ENCODE peak calls at places on chromosomes 3 and 15, in nine cellular contexts. H is pancreas; V is foreskin fibroblast; P is H54; G is spleen; F is trophoblast cell; W is amygdala; K is stimulated activated CD8-positive, alpha-beta memory T cell treated with anti-CD3 and anti-CD28 coated beads, Interleukin-7, amount 100 ng/mL, for 48 hours; C is T-helper 17 cell. B is an unnamed sample.

GRCh38 chr3:5217824-5218595 is 30.5 kb downstream of the EDEM1 start:
- DNase-seq in H (no peak), V (no peak), P (no peak), G (no peak), F (no peak), W (no peak), K (no peak), C (no peak), B (no peak)

GRCh38 chr3:117439812-117440211 is 730.2 kb downstream of the TUSC7 start:
- DNase-seq in H (no peak), V (peak), P (no peak), G (no peak), F (peak), W (no peak), K (no peak), C (no peak), B (no peak)

GRCh38 chr3:196274585-196274984 is 12.9 kb downstream of the PCYT1A start:
- DNase-seq in H (no peak), V (no peak), P (no peak), G (no peak), F (peak), W (no peak), K (no peak), C (peak), B (peak)

GRCh38 chr3:186171528-186171927 is 62.6 kb upstream of the ETV5 start:
- DNase-seq in H (no peak), V (no peak), P (no peak), G (no peak), F (no peak), W (no peak), K (no peak), C (no peak), B (no peak)

GRCh38 chr3:129016366-129016724 is 15.2 kb downstream of the EFCC1 start:
- DNase-seq in H (no peak), V (no peak), P (no peak), G (peak), F (no peak), W (no peak), K (no peak), C (peak), B (peak)

GRCh38 chr3:124373524-124373923 is 356.7 kb upstream of the UMPS start:
- DNase-seq in H (no peak), V (no peak), P (no peak), G (no peak), F (no peak), W (no peak), K (no peak), C (no peak), B (no peak)

GRCh38 chr15:44832068-44832467 is 95.7 kb downstream of the TRIM69 start:
- DNase-seq in H (no peak), V (no peak), P (no peak), G (no peak), F (no peak), W (no peak), K (no peak), C (no peak), B (no peak)

GRCh38 chr3:171334465-171334811 is 125.8 kb downstream of the TNIK start:
- DNase-seq in H (peak), V (no peak), P (no peak), G (no peak), F (no peak), W (no peak), K (no peak), C (no peak), B (no peak)

GRCh38 chr3:136882575-136882974 is 20.6 kb downstream of the NCK1 start:
- DNase-seq in H (no peak), V (no peak), P (no peak), G (no peak), F (no peak), W (no peak), K (no peak), C (no peak), B (no peak)

GRCh38 chr3:127304121-127304744 is 16.4 kb upstream of the PRR20G start:
- DNase-seq in H (peak), V (no peak), P (no peak), G (no peak), F (peak), W (no peak), K (no peak), C (no peak), B (no peak)

GRCh38 chr3:72258366-72258765 is 473.4 kb upstream of the PROK2 start:
- DNase-seq in H (no peak), V (no peak), P (no peak), G (no peak), F (no peak), W (no peak), K (no peak), C (no peak), B (no peak)

GRCh38 chr3:43394071-43394501 is 107.7 kb downstream of the SNRK start:
- DNase-seq in H (no peak), V (peak), P (no peak), G (peak), F (no peak), W (no peak), K (no peak), C (no peak), B (no peak)

GRCh38 chr15:36330598-36330997 is 248.8 kb upstream of the CDIN1 start:
- DNase-seq in H (no peak), V (no peak), P (no peak), G (no peak), F (no peak), W (no peak), K (no peak), C (no peak), B (no peak)

GRCh38 chr15:77819841-77820728 is 187.4 kb upstream of the LINGO1 start:
- DNase-seq in H (no peak), V (no peak), P (no peak), G (no peak), F (peak), W (no peak), K (no peak), C (no peak), B (no peak)

GRCh38 chr3:171839270-171839669 is 3.9 kb upstream of the TMEM212 start:
- DNase-seq in H (no peak), V (no peak), P (no peak), G (no peak), F (no peak), W (no peak), K (no peak), C (no peak), B (no peak)

GRCh38 chr3:146020969-146021368 is 140.0 kb downstream of the PLOD2 start:
- DNase-seq in H (no peak), V (no peak), P (no peak), G (no peak), F (peak), W (no peak), K (no peak), C (no peak), B (no peak)

GRCh38 chr15:66364944-66365343 is 8.5 kb upstream of the TIPIN start:
- DNase-seq in H (no peak), V (no peak), P (no peak), G (no peak), F (peak), W (no peak), K (no peak), C (no peak), B (no peak)

GRCh38 chr3:35651456-35651855 is 12.1 kb downstream of the ARPP21 start:
- DNase-seq in H (no peak), V (no peak), P (no peak), G (no peak), F (no peak), W (no peak), K (no peak), C (no peak), B (no peak)

GRCh38 chr15:47292638-47293037 is 424.7 kb upstream of the SEMA6D start:
- DNase-seq in H (no peak), V (no peak), P (no peak), G (no peak), F (no peak), W (no peak), K (no peak), C (no peak), B (no peak)

GRCh38 chr3:190063490-190063889 is 57.2 kb downstream of the P3H2 start:
- DNase-seq in H (no peak), V (no peak), P (no peak), G (no peak), F (no peak), W (no peak), K (no peak), C (no peak), B (no peak)

GRCh38 chr15:81480645-81481053 is 106.6 kb upstream of the TMC3 start:
- DNase-seq in H (no peak), V (peak), P (no peak), G (no peak), F (peak), W (no peak), K (no peak), C (no peak), B (no peak)

GRCh38 chr3:141769171-141769894 is 6.1 kb downstream of the GRK7 start:
- DNase-seq in H (no peak), V (peak), P (no peak), G (no peak), F (no peak), W (no peak), K (no peak), C (no peak), B (no peak)

GRCh38 chr3:117355566-117355965 is 646.0 kb downstream of the TUSC7 start:
- DNase-seq in H (no peak), V (no peak), P (no peak), G (no peak), F (peak), W (no peak), K (no peak), C (no peak), B (no peak)

GRCh38 chr3:53624467-53624866 is 130.1 kb downstream of the CACNA1D start:
- DNase-seq in H (no peak), V (no peak), P (no peak), G (no peak), F (no peak), W (no peak), K (no peak), C (no peak), B (no peak)

GRCh38 chr15:92336588-92336987 is 57.1 kb upstream of the ST8SIA2 start:
- DNase-seq in H (no peak), V (no peak), P (no peak), G (no peak), F (no peak), W (no peak), K (no peak), C (no peak), B (no peak)

GRCh38 chr15:66578286-66578875 is 12.6 kb upstream of the LCTL start:
- DNase-seq in H (no peak), V (peak), P (no peak), G (no peak), F (peak), W (no peak), K (no peak), C (no peak), B (no peak)

GRCh38 chr15:90143176-90143655 is 40.9 kb upstream of the IDH2 start:
- DNase-seq in H (peak), V (peak), P (no peak), G (peak), F (peak), W (no peak), K (no peak), C (peak), B (peak)

GRCh38 chr3:171225698-171226097 is 199.2 kb upstream of the SLC2A2 start:
- DNase-seq in H (no peak), V (peak), P (no peak), G (no peak), F (no peak), W (no peak), K (no peak), C (no peak), B (no peak)

GRCh38 chr15:28075482-28076029 is 23.6 kb downstream of the OCA2 start:
- DNase-seq in H (no peak), V (no peak), P (no peak), G (no peak), F (no peak), W (no peak), K (no peak), C (no peak), B (no peak)

GRCh38 chr15:29569533-29570092 is 252.7 kb downstream of the TJP1 start:
- DNase-seq in H (peak), V (no peak), P (no peak), G (no peak), F (no peak), W (no peak), K (no peak), C (no peak), B (no peak)

GRCh38 chr3:145678401-145678800 is 482.6 kb downstream of the PLOD2 start:
- DNase-seq in H (no peak), V (peak), P (no peak), G (no peak), F (no peak), W (no peak), K (no peak), C (no peak), B (no peak)

GRCh38 chr3:127720985-127721384 is 48.2 kb downstream of the ABTB1 start:
- DNase-seq in H (peak), V (no peak), P (no peak), G (peak), F (no peak), W (no peak), K (no peak), C (no peak), B (no peak)

GRCh38 chr3:79040701-79041100 is 727.1 kb downstream of the ROBO1 start:
- DNase-seq in H (no peak), V (peak), P (no peak), G (no peak), F (peak), W (no peak), K (no peak), C (no peak), B (no peak)